ENCODE peak calls at places on chromosomes 11 and 22, in nine cellular contexts. One of them, this sample, is unnamed.

GRCh38 chr11:68296344-68297051 is 15.9 kb upstream of the LRP5 start:
- DNase-seq in activated CD4-positive, alpha-beta T cell treated with anti-CD3 and anti-CD28 coated beads for 48 hours: no peak
- DNase-seq in HEK293T: no peak
- DNase-seq in dermis blood vessel endothelial cell: no peak
- DNase-seq in HFFc6: no peak
- DNase-seq in NCI-H1105: no peak
- DNase-seq in activated B cell treated with CpG ODN at 0.5 μM for 24 hours: no peak
- DNase-seq in NCI-H1092: no peak
- DNase-seq in NCI-H1417: no peak
- DNase-seq in this sample: peak

GRCh38 chr11:61967177-61967923 is at the start of gene FTH1:
- DNase-seq in NCI-H1092: peak
- DNase-seq in activated CD4-positive, alpha-beta T cell treated with anti-CD3 and anti-CD28 coated beads for 48 hours: peak
- DNase-seq in HFFc6: peak
- DNase-seq in NCI-H1417: peak
- DNase-seq in dermis blood vessel endothelial cell: peak
- DNase-seq in activated B cell treated with CpG ODN at 0.5 μM for 24 hours: peak
- DNase-seq in HEK293T: peak
- DNase-seq in NCI-H1105: peak
- DNase-seq in this sample: peak

GRCh38 chr11:4065601-4066377 is 28.8 kb upstream of the RRM1 start:
- DNase-seq in NCI-H1092: no peak
- DNase-seq in HFFc6: no peak
- DNase-seq in activated CD4-positive, alpha-beta T cell treated with anti-CD3 and anti-CD28 coated beads for 48 hours: no peak
- DNase-seq in NCI-H1417: no peak
- DNase-seq in HEK293T: no peak
- DNase-seq in activated B cell treated with CpG ODN at 0.5 μM for 24 hours: no peak
- DNase-seq in dermis blood vessel endothelial cell: no peak
- DNase-seq in NCI-H1105: no peak
- DNase-seq in this sample: no peak

GRCh38 chr11:28730336-28730735 is 622.1 kb downstream of the METTL15 start:
- DNase-seq in HEK293T: no peak
- DNase-seq in NCI-H1105: no peak
- DNase-seq in HFFc6: peak
- DNase-seq in NCI-H1417: no peak
- DNase-seq in activated B cell treated with CpG ODN at 0.5 μM for 24 hours: no peak
- DNase-seq in dermis blood vessel endothelial cell: no peak
- DNase-seq in activated CD4-positive, alpha-beta T cell treated with anti-CD3 and anti-CD28 coated beads for 48 hours: no peak
- DNase-seq in NCI-H1092: no peak
- DNase-seq in this sample: no peak

GRCh38 chr22:21673534-21674321 is 7.9 kb downstream of the PPIL2 start:
- DNase-seq in activated B cell treated with CpG ODN at 0.5 μM for 24 hours: no peak
- DNase-seq in HEK293T: no peak
- DNase-seq in dermis blood vessel endothelial cell: no peak
- DNase-seq in activated CD4-positive, alpha-beta T cell treated with anti-CD3 and anti-CD28 coated beads for 48 hours: no peak
- DNase-seq in HFFc6: no peak
- DNase-seq in NCI-H1105: no peak
- DNase-seq in NCI-H1092: no peak
- DNase-seq in NCI-H1417: no peak
- DNase-seq in this sample: no peak

GRCh38 chr11:130452941-130453340 is 4.5 kb downstream of the ADAMTS15 start:
- DNase-seq in NCI-H1092: no peak
- DNase-seq in NCI-H1105: no peak
- DNase-seq in activated CD4-positive, alpha-beta T cell treated with anti-CD3 and anti-CD28 coated beads for 48 hours: no peak
- DNase-seq in HFFc6: no peak
- DNase-seq in HEK293T: no peak
- DNase-seq in activated B cell treated with CpG ODN at 0.5 μM for 24 hours: no peak
- DNase-seq in dermis blood vessel endothelial cell: no peak
- DNase-seq in NCI-H1417: no peak
- DNase-seq in this sample: no peak

GRCh38 chr11:90639687-90640086 is 416.8 kb upstream of the CHORDC1 start:
- DNase-seq in NCI-H1092: no peak
- DNase-seq in HFFc6: no peak
- DNase-seq in activated CD4-positive, alpha-beta T cell treated with anti-CD3 and anti-CD28 coated beads for 48 hours: no peak
- DNase-seq in dermis blood vessel endothelial cell: peak
- DNase-seq in HEK293T: no peak
- DNase-seq in activated B cell treated with CpG ODN at 0.5 μM for 24 hours: no peak
- DNase-seq in NCI-H1105: no peak
- DNase-seq in NCI-H1417: no peak
- DNase-seq in this sample: no peak

GRCh38 chr22:24995649-24996180 is 43.2 kb downstream of the KIAA1671 start:
- DNase-seq in NCI-H1105: no peak
- DNase-seq in activated B cell treated with CpG ODN at 0.5 μM for 24 hours: no peak
- DNase-seq in activated CD4-positive, alpha-beta T cell treated with anti-CD3 and anti-CD28 coated beads for 48 hours: no peak
- DNase-seq in HEK293T: no peak
- DNase-seq in NCI-H1417: peak
- DNase-seq in dermis blood vessel endothelial cell: no peak
- DNase-seq in NCI-H1092: no peak
- DNase-seq in HFFc6: no peak
- DNase-seq in this sample: no peak

GRCh38 chr11:73308963-73309960 is 1.2 kb downstream of the ARHGEF17 start:
- DNase-seq in NCI-H1417: no peak
- DNase-seq in NCI-H1105: no peak
- DNase-seq in dermis blood vessel endothelial cell: peak
- DNase-seq in NCI-H1092: no peak
- DNase-seq in activated CD4-positive, alpha-beta T cell treated with anti-CD3 and anti-CD28 coated beads for 48 hours: no peak
- DNase-seq in activated B cell treated with CpG ODN at 0.5 μM for 24 hours: no peak
- DNase-seq in HFFc6: peak
- DNase-seq in HEK293T: no peak
- DNase-seq in this sample: peak

GRCh38 chr22:44074286-44074984 is 50.3 kb downstream of the PARVB start:
- DNase-seq in dermis blood vessel endothelial cell: no peak
- DNase-seq in HEK293T: no peak
- DNase-seq in NCI-H1417: no peak
- DNase-seq in NCI-H1092: no peak
- DNase-seq in NCI-H1105: no peak
- DNase-seq in activated B cell treated with CpG ODN at 0.5 μM for 24 hours: no peak
- DNase-seq in activated CD4-positive, alpha-beta T cell treated with anti-CD3 and anti-CD28 coated beads for 48 hours: no peak
- DNase-seq in HFFc6: no peak
- DNase-seq in this sample: no peak

GRCh38 chr11:100865443-100865842 is 178.4 kb downstream of the ARHGAP42 start:
- DNase-seq in HFFc6: no peak
- DNase-seq in NCI-H1105: no peak
- DNase-seq in activated B cell treated with CpG ODN at 0.5 μM for 24 hours: no peak
- DNase-seq in HEK293T: no peak
- DNase-seq in NCI-H1417: no peak
- DNase-seq in NCI-H1092: no peak
- DNase-seq in dermis blood vessel endothelial cell: no peak
- DNase-seq in activated CD4-positive, alpha-beta T cell treated with anti-CD3 and anti-CD28 coated beads for 48 hours: no peak
- DNase-seq in this sample: no peak

GRCh38 chr22:39128508-39128907 is 24.0 kb downstream of the CBX7 start:
- DNase-seq in NCI-H1092: no peak
- DNase-seq in activated CD4-positive, alpha-beta T cell treated with anti-CD3 and anti-CD28 coated beads for 48 hours: no peak
- DNase-seq in NCI-H1105: no peak
- DNase-seq in NCI-H1417: no peak
- DNase-seq in activated B cell treated with CpG ODN at 0.5 μM for 24 hours: no peak
- DNase-seq in HEK293T: no peak
- DNase-seq in HFFc6: no peak
- DNase-seq in dermis blood vessel endothelial cell: no peak
- DNase-seq in this sample: no peak